ENCODE peak calls at places on chromosomes 13 and 19, in nine cellular contexts. P is heart left ventricle; R is astrocyte; O is PC-9; S is heart right ventricle; J is CD8-positive, alpha-beta memory T cell; N is kidney; C is IMR-90; Y is H9. Z is an unnamed sample.

GRCh38 chr19:57964761-57965160 is 9.6 kb downstream of the C19orf18 start:
- DNase-seq in Y (no peak), P (no peak), J (no peak), N (no peak), C (no peak), O (no peak), S (no peak), R (no peak), Z (no peak)

GRCh38 chr19:14686411-14686810 is 3.4 kb upstream of the ZNF333 start:
- DNase-seq in P (no peak), R (no peak), C (peak; percentile 9), N (no peak), Y (no peak), O (no peak), J (peak; percentile 55), S (no peak), Z (no peak)

GRCh38 chr19:18932216-18932841 is 8.7 kb downstream of the HOMER3 start:
- DNase-seq in S (peak; percentile 84), P (peak; percentile 81), C (no peak), O (peak; percentile 14), J (peak; percentile 78), R (no peak), Y (peak; percentile 99), N (peak; percentile 90), Z (peak; percentile 30)

GRCh38 chr19:53870485-53870844 is 2.8 kb downstream of the MYADM start:
- DNase-seq in J (no peak), S (no peak), O (no peak), P (no peak), Y (no peak), N (no peak), R (no peak), C (no peak), Z (no peak)

GRCh38 chr13:96710166-96710866 is 284.0 kb downstream of the OXGR1 start:
- DNase-seq in R (no peak), C (no peak), N (no peak), S (no peak), Y (peak; percentile 55), P (no peak), J (no peak), O (no peak), Z (no peak)

GRCh38 chr19:771332-771785 is 20.4 kb downstream of the MISP start:
- DNase-seq in J (no peak), P (no peak), O (peak; percentile 55), R (peak; percentile 22), Y (peak; percentile 64), C (peak; percentile 43), S (peak; percentile 57), N (peak; percentile 78), Z (no peak)

GRCh38 chr13:24618219-24618955 is 61.8 kb upstream of the ATP12A start:
- DNase-seq in R (no peak), O (no peak), Y (no peak), C (no peak), J (peak; percentile 89), P (no peak), S (no peak), N (no peak), Z (no peak)

GRCh38 chr19:1293782-1294621 is 8.3 kb downstream of the EFNA2 start:
- DNase-seq in R (no peak), N (peak; percentile 70), C (no peak), S (no peak), Y (no peak), J (no peak), P (no peak), O (no peak), Z (no peak)

GRCh38 chr13:63774133-63774532 is 2358.5 kb upstream of the PCDH20 start:
- DNase-seq in N (no peak), S (no peak), O (no peak), J (no peak), C (no peak), P (no peak), R (peak; percentile 0), Y (no peak), Z (no peak)

DNA sequence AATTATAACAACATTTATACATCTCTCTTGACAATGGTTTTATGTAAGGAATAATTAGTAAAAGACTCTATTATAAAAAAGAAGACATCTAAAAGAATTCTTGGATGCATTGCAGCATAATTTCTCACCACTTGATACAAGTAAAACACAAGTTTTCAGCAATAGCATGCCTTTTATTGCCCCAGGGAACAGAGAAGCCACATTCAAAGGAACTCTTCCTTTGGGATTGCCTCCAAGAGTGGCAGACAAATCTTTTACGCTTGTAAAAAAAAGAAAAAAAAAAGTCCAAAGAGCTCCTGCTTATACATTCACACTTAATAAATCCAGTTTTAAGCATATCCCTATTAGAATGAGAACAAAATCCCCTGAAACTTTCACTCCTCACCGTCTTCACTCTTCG is 2357.8 kb upstream of the PCDH20 start:
- DNase-seq in N (no peak), C (no peak), P (no peak), O (no peak), Y (no peak), J (no peak), S (no peak), R (no peak), Z (no peak)
- H3K27ac ChIP-seq in N (no peak overlapping the region), C (no peak overlapping the region), P (no peak overlapping the region), O (no peak overlapping the region), Y (no peak overlapping the region), J (no peak overlapping the region), S (no peak overlapping the region), R (no peak overlapping the region), Z (no peak overlapping the region)

GRCh38 chr19:41531438-41532311 is 44.3 kb upstream of the CEACAM21 start:
- DNase-seq in Y (no peak), N (peak; percentile 87), S (peak; percentile 69), C (peak; percentile 31), O (no peak), P (peak; percentile 88), R (no peak), J (peak; percentile 80), Z (peak; percentile 22)

GRCh38 chr19:41533691-41534090 is 42.3 kb upstream of the CEACAM21 start:
- DNase-seq in Y (no peak), N (no peak), C (no peak), O (no peak), P (no peak), R (no peak), J (no peak), S (no peak), Z (no peak)

GRCh38 chr19:41537789-41538188 is 38.2 kb upstream of the CEACAM21 start:
- DNase-seq in S (no peak), P (no peak), J (no peak), O (no peak), Y (no peak), R (no peak), N (no peak), C (peak; percentile 22), Z (no peak)

GRCh38 chr19:41532526-41532925 is 43.4 kb upstream of the CEACAM21 start:
- DNase-seq in R (no peak), J (no peak), N (no peak), P (no peak), S (no peak), C (no peak), O (no peak), Y (no peak), Z (no peak)

DNA sequence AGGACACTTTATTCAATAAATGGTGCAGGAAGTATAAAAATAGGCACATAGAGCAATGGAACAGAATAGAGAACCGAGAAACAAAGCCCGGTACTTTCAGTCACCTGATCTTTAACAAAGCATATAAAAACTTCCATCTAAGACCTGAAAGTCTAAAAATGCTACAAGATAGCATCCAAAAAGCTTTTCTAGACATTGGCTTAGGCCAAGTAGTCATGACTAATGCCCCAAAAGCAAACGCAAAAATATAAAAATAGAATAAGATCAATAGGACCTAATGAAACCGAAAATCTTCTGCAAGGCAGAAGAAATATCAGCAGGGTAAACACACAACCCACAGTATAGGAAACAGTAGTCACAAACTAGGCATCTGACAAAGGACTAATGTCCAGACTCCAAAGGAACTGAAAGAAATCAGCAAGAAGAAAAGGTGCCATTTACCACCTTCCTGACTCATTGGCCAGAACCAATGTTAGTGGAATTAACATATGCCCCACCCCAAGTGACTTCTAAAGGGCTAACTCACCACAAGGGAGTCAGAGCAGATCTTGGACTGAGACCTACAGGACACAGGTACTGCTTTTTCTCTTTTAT is 40.8 kb upstream of the CEACAM21 start:
- DNase-seq in S (no peak), C (no peak), P (no peak), N (no peak), J (no peak), O (no peak), Y (no peak), R (no peak), Z (no peak)
- H3K27ac ChIP-seq in S (peak overlapping the region; percentile 58), C (no peak overlapping the region), P (peak overlapping the region; percentile 45), N (no peak overlapping the region), J (no peak overlapping the region), O (no peak overlapping the region), Y (no peak overlapping the region), R (no peak overlapping the region), Z (no peak overlapping the region)

GRCh38 chr19:42170715-42171114 is 38.5 kb upstream of the POU2F2 start:
- DNase-seq in O (no peak), N (no peak), J (no peak), R (no peak), S (no peak), C (no peak), P (no peak), Y (no peak), Z (no peak)

GRCh38 chr19:42169486-42169885 is 37.2 kb upstream of the POU2F2 start:
- DNase-seq in R (no peak), S (no peak), J (no peak), O (no peak), C (no peak), N (no peak), Y (no peak), P (no peak), Z (no peak)

GRCh38 chr19:42170052-42170451 is 37.8 kb upstream of the POU2F2 start:
- DNase-seq in S (no peak), P (no peak), O (no peak), R (no peak), J (no peak), Y (no peak), C (no peak), N (no peak), Z (no peak)

GRCh38 chr19:42166336-42166735 is 34.1 kb upstream of the POU2F2 start:
- DNase-seq in J (no peak), N (no peak), O (peak; percentile 51), S (no peak), P (no peak), R (no peak), Y (no peak), C (no peak), Z (no peak)

DNA sequence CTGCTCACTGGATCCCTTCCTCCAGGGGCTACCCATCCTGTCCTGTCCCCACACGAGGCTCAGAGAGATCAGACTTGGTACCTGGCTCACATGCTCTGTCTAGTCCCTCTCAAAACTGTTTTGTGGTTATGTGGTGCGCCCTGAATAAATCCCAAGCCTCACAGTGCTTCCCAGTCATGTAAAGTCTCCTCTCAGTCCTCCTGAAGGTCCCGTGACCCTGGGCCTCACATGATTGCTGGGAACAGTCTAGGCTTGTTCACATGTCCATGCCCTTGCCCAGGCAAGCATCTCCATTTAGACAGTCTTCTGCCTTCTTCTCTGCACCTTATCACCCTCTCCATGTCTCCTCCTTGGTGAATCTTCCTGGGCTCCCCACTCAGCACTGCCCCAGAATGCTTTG is 36.0 kb upstream of the POU2F2 start:
- DNase-seq in S (no peak), Y (no peak), J (no peak), O (no peak), P (no peak), R (no peak), N (no peak), C (no peak), Z (no peak)
- H3K27ac ChIP-seq in S (no peak overlapping the region), Y (no peak overlapping the region), J (no peak overlapping the region), O (no peak overlapping the region), P (no peak overlapping the region), R (no peak overlapping the region), N (no peak overlapping the region), C (no peak overlapping the region), Z (no peak overlapping the region)

DNA sequence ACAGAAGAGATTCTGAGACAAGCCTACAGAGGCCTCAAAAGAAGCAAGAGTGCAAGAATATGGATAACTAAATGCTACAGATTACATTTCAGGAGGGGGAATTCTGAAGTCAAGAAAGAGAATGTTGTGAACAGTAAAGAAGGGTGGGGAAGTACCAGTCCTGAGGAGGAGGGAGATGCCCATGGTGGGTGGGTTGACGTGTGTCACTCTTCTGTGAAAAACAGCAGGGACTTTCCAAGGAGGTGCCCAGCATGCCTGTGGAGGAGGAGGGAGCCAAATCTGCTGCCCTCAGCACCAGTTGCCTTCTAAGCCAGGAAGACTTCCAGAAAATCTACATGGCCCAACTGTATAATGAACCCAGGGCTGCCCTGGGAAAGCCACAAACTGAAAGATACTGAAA is 87.7 kb downstream of the SGCG start:
- DNase-seq in N (no peak), Y (no peak), S (no peak), C (no peak), J (no peak), P (no peak), R (no peak), O (no peak), Z (no peak)
- H3K27ac ChIP-seq in N (no peak overlapping the region), Y (no peak overlapping the region), S (no peak overlapping the region), C (no peak overlapping the region), J (no peak overlapping the region), P (no peak overlapping the region), R (no peak overlapping the region), O (no peak overlapping the region), Z (no peak overlapping the region)